ENCODE peak calls at places on chromosome 22, in four cellular contexts. M is H9, T is H1, C is IMR-90. W is an unnamed sample.
A peak's percentile ranks its signal among the peaks of the same experiment; 100 is the strongest.

GRCh38 chr22:32839776-32840571 is 38.5 kb downstream of the TIMP3 start:
- DNase-seq in M (no peak), T (no peak), C (peak; percentile 41), W (no peak)

GRCh38 chr22:40782521-40782920 is 36.6 kb downstream of the SLC25A17 start:
- DNase-seq in M (no peak), T (no peak), C (no peak), W (no peak)

GRCh38 chr22:27603823-27604190 is 197.7 kb downstream of the MN1 start:
- DNase-seq in M (no peak), T (no peak), C (no peak), W (no peak)

GRCh38 chr22:44145544-44145943 is 35.2 kb upstream of the PARVG start:
- DNase-seq in M (no peak), T (no peak), C (no peak), W (no peak)

GRCh38 chr22:29854432-29854831 is 16.4 kb upstream of the ASCC2 start:
- DNase-seq in M (no peak), T (no peak), C (no peak), W (no peak)

GRCh38 chr22:41742918-41743317 is 43.6 kb downstream of the MEI1 start:
- DNase-seq in M (peak; percentile 34), T (no peak), C (no peak), W (peak; percentile 33)

GRCh38 chr22:40407021-40407761 is 36.8 kb downstream of the SGSM3 start:
- DNase-seq in M (no peak), T (no peak), C (no peak), W (no peak)

GRCh38 chr22:25564979-25565677 is 653 bp downstream of the GRK3 start:
- DNase-seq in M (peak; percentile 81), T (peak; percentile 36), C (no peak), W (peak; percentile 84)

GRCh38 chr22:19886605-19887250 is 32.1 kb upstream of the GNB1L start:
- DNase-seq in M (no peak), T (no peak), C (peak; percentile 61), W (no peak)

GRCh38 chr22:44133901-44134511 is 46.7 kb upstream of the PARVG start:
- DNase-seq in M (no peak), T (no peak), C (no peak), W (no peak)

GRCh38 chr22:19844423-19845368 is 10.0 kb downstream of the GNB1L start:
- DNase-seq in M (no peak), T (no peak), C (peak; percentile 40), W (no peak)

GRCh38 chr22:22467112-22467511 is 41.4 kb downstream of the ZNF280B start:
- DNase-seq in M (no peak), T (no peak), C (no peak), W (no peak)

GRCh38 chr22:26624788-26625187 is 3.0 kb downstream of the CRYBA4 start:
- DNase-seq in M (no peak), T (no peak), C (no peak), W (no peak)

GRCh38 chr22:44930711-44931035 is 79.1 kb downstream of the PHF21B start:
- DNase-seq in M (no peak), T (no peak), C (no peak), W (no peak)

DNA sequence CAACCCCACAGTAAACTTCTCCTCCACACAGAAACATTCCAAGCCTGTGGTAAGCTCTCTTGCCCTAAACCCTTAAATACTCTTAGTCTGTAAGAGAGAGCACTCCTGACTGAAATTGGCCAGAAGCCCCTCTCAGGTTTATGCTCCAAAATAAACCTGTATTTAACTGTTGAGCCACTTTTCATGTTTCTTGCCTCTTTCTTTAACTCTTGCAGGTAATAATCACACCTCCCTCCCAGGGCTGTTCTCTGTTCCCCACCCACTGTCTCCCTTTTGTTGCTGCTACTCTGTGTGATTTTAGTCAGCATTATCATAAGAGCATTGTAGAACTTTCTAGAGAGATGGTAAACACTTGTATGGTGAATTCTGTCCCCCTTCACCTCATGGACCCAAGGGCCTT is 2.1 kb upstream of the IFT27 start:
- DNase-seq in M (no peak), T (no peak), C (no peak), W (no peak)
- H4K5ac ChIP-seq in M (no peak overlapping the region), T (no peak overlapping the region), C (no peak overlapping the region), W (no peak overlapping the region)

GRCh38 chr22:47299211-47299878 is 536.9 kb downstream of the TBC1D22A start:
- DNase-seq in M (no peak), T (no peak), C (no peak), W (no peak)
- H4K5ac ChIP-seq in M (no peak overlapping the region), T (no peak overlapping the region), C (no peak overlapping the region), W (no peak overlapping the region)

DNA sequence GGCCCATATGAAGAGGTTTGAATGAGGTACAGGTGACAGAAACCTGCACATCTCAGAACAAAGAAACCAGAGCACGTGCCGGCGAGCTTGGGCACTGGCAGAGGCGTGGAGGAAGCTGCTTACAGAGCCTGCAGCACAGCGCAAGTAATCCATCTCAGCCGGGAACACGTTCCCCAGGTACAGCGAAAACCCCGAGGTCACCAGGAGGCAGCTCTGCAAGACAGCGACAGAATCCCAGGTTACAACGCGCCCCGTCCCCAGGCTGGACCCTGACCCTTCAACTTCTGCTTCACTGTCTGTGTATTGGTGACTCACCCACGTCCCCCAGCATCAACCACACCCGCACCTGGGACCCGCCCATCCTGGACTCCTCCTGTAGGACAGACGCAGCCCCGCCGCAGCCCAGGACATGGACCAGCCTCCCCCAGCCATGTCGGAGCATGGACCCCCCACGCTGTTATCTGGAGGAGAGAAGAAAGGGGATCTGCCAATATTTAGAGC is 2.2 kb downstream of the MLC1 start:
- DNase-seq in M (no peak), T (no peak), C (no peak), W (no peak)
- H4K5ac ChIP-seq in M (no peak overlapping the region), T (no peak overlapping the region), C (no peak overlapping the region), W (no peak overlapping the region)

GRCh38 chr22:48594016-48594756 is 1233.5 kb downstream of the BRD1 start:
- DNase-seq in M (no peak), T (no peak), C (no peak), W (no peak)

GRCh38 chr22:48593551-48593950 is 1234.1 kb downstream of the BRD1 start:
- DNase-seq in M (no peak), T (no peak), C (no peak), W (no peak)

GRCh38 chr22:48595511-48595905 is 1232.2 kb downstream of the BRD1 start:
- DNase-seq in M (no peak), T (no peak), C (no peak), W (no peak)

GRCh38 chr22:48596111-48596860 is 1231.4 kb downstream of the BRD1 start:
- DNase-seq in M (no peak), T (no peak), C (no peak), W (no peak)

GRCh38 chr22:48594757-48595510 is 1232.7 kb downstream of the BRD1 start:
- DNase-seq in M (no peak), T (no peak), C (no peak), W (no peak)
- H4K5ac ChIP-seq in M (no peak overlapping the region), T (no peak overlapping the region), C (no peak overlapping the region), W (no peak overlapping the region)

DNA sequence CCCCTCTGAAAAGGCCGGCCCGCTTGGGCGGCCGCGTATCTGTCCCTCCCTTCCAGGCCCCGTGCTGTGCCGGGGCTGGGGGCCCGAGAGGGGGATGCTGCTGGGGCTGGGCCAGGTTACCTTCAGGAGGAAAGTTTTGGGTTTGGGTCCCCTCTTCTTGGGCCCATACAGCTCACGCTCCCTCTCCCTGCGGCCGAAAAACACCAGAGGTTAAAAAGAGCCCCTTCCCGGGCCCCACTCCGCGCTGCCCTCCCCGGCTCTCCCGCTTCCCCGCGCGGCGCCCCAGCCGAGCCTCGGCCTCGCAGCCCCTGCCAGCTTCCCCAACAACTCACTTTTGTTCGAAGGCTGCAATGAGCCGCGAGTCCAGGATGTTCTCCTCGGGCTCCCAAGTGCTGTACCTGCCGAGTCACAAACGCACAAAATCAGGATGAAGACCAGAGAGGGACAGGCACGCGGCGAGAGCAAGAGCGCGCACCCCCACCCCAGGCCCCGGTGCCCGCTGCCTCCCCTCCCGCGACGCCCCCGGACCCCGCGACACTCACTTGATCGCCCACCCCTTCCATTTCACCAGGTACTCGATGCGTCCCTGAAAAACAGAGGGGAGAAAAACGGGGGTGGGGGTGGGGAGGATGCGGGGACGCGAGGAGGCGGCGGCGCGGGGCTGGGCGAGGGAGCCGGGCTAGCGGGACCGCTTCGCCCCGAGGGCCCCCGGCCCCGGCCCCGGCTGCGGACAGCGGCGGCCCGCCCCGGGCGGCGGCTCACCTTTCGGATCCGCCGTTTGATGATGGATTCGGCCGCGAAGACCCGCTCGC is 450 bp downstream of the CBX6 start:
- DNase-seq in M (no peak), T (no peak), C (no peak), W (peak; percentile 57)
- H4K5ac ChIP-seq in M (no peak overlapping the region), T (peak overlapping the region; percentile 48), C (no peak overlapping the region), W (no peak overlapping the region)

DNA sequence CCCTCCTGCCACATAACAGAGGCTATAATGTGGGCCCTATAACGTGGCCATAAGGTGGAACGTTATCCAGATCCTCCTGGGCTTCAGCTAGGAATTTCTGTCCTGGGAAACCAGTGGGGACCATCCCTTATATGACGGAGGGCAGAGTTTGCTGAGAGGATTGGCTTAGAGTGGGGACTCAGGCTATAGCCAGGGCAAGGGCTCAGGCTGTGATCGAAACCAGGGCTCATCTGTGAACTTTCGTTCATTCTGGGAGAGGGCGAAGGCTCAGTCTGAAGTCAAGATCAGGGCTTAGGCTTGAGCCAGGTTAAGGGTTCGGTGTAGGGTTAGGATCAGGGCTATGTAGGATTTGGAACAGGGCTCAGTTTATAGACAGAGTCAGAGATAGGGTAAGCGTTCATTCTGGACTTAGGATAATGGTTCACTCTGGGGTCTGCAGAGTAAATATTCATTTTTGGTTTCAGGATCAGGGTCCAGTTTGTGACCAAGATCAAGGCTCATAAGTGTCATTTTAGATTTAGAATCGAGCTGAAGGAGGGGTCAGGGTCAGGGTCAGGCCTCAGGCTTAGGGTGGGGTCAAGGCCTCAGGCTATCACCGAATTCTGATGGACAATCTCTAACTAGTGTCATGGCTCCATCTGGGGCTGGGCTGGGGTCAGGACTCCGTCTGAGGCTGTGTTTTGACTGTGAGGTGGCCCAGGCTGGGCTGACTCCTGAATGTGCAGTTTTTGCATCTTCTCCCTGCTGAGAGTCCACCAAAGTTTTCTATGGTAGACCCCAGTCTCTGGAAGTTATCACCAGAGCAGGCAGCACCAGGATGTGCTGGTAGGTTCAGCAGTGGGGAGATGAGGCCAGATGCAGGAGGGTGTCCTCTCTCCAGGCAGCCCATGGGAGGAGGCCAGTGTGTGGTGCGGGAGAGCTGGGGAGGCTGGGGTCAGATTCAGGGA is 33.9 kb upstream of the SOX10 start:
- DNase-seq in M (no peak), T (no peak), C (no peak), W (no peak)
- H4K5ac ChIP-seq in M (no peak overlapping the region), T (no peak overlapping the region), C (no peak overlapping the region), W (no peak overlapping the region)

GRCh38 chr22:35830305-35830704 is 112.6 kb downstream of the APOL5 start:
- DNase-seq in M (no peak), T (no peak), C (no peak), W (no peak)

GRCh38 chr22:35837328-35837727 is 119.7 kb downstream of the APOL5 start:
- DNase-seq in M (no peak), T (no peak), C (no peak), W (no peak)

GRCh38 chr22:35835998-35836691 is 118.5 kb downstream of the APOL5 start:
- DNase-seq in M (peak; percentile 70), T (no peak), C (peak; percentile 86), W (peak; percentile 96)

GRCh38 chr22:35835267-35835997 is 117.8 kb downstream of the APOL5 start:
- DNase-seq in M (no peak), T (no peak), C (peak; percentile 72), W (peak; percentile 34)

DNA sequence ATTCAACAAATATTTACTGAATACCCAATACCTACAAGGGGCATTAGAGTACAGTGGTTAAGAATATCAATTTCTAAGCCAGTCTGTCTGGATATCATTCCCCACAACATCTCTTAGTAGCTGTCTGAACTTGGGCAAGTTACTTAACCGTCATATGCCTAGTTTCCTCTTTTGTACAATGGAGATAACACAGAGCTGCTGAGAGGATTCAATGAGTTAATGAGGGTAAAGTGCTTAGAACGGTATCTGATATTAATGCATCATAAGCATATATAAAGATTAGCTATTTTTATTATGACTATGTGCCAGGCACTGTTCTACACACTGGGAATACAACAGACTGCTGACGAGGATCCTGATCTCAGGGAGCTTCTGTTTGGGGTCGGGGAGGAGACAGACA is 116.4 kb downstream of the APOL5 start:
- DNase-seq in M (no peak), T (no peak), C (no peak), W (no peak)
- H4K5ac ChIP-seq in M (no peak overlapping the region), T (no peak overlapping the region), C (no peak overlapping the region), W (peak overlapping the region; percentile 26)

W was measured in mesendoderm.